ENCODE peak calls at places on chromosomes 2 and 18, in seven cellular contexts. A is A549, G is lung, L is RWPE2, T is H1, X is H9, J is ovary. N is an unnamed sample.

GRCh38 chr2:207767461-207768167 is 2.1 kb downstream of the FZD5 start:
- DNase-seq in L (no peak), G (peak; percentile 73), X (peak; percentile 71), J (peak; percentile 63), A (peak; percentile 53), T (no peak), N (no peak)

GRCh38 chr18:57798713-57799373 is 4.3 kb downstream of the ATP8B1 start:
- DNase-seq in A (no peak), L (no peak), J (no peak), T (no peak), X (no peak), G (no peak), N (no peak)

GRCh38 chr2:98280376-98281102 is 65.7 kb upstream of the CNGA3 start:
- DNase-seq in T (no peak), J (no peak), A (no peak), G (peak; percentile 28), L (no peak), X (no peak), N (no peak)

GRCh38 chr18:22167471-22168151 is 1.8 kb upstream of the GATA6 start:
- DNase-seq in L (no peak), X (peak; percentile 65), G (no peak), A (peak; percentile 41), T (no peak), J (peak; percentile 69), N (no peak)

GRCh38 chr2:241788572-241788971 is 11.9 kb downstream of the GAL3ST2 start:
- DNase-seq in T (no peak), L (no peak), A (no peak), G (no peak), J (no peak), X (no peak), N (no peak)

GRCh38 chr2:88451647-88452150 is 794 bp downstream of the FOXI3 start:
- DNase-seq in X (peak; percentile 41), A (no peak), J (no peak), G (no peak), T (no peak), L (no peak), N (no peak)

GRCh38 chr2:143685439-143686078 is 556.3 kb downstream of the ARHGAP15 start:
- DNase-seq in L (no peak), T (no peak), J (no peak), G (no peak), A (no peak), X (no peak), N (no peak)

GRCh38 chr2:32977228-32977758 is 30.5 kb downstream of the LTBP1 start:
- DNase-seq in G (no peak), A (no peak), X (no peak), L (peak; percentile 88), T (no peak), J (no peak), N (peak; percentile 82)

GRCh38 chr18:25561923-25562322 is 210.0 kb upstream of the ZNF521 start:
- DNase-seq in A (peak; percentile 2), T (no peak), X (no peak), G (no peak), L (no peak), J (no peak), N (no peak)

GRCh38 chr2:161146996-161147395 is 13.2 kb upstream of the TANK start:
- DNase-seq in A (no peak), X (no peak), J (no peak), L (no peak), G (no peak), T (no peak), N (no peak)

GRCh38 chr2:150409196-150409595 is 78.3 kb downstream of the RND3 start:
- DNase-seq in J (no peak), T (no peak), A (no peak), X (no peak), G (no peak), L (no peak), N (no peak)

GRCh38 chr18:3014501-3015202 is 1.7 kb upstream of the LPIN2 start:
- DNase-seq in J (no peak), L (no peak), T (no peak), G (no peak), A (no peak), X (no peak), N (no peak)

GRCh38 chr2:237414056-237414661 is at the start of gene COL6A3:
- DNase-seq in L (no peak), T (no peak), A (no peak), X (no peak), G (peak; percentile 50), J (peak; percentile 89), N (no peak)

GRCh38 chr2:119071476-119071875 is 87.1 kb downstream of the C1QL2 start:
- DNase-seq in X (no peak), T (no peak), G (no peak), A (no peak), J (no peak), L (no peak), N (no peak)

DNA sequence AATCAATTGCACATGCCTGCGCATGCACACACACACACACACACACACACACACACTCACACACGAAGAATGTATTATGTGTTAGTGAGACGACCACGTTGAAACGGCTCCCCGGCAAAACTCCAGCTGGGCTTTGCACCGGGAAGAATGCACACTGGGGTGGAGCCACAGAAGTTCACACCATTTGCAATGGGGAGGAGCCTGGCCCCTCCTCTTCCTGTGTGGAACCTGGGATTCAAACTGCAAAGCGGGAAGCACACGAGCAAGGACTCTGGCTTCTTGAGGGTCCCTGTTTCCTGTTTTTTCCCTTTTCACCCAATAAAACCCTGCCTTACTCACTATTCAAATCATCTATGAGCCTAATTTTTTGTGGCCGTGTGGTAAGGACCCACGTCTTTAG is 304.0 kb upstream of the TMEFF2 start:
- DNase-seq in G (no peak), J (no peak), T (no peak), L (no peak), A (no peak), X (no peak), N (no peak)
- H3K4me1 ChIP-seq in G (no peaks in the 10 kb centered on the region), J (no peaks in the 10 kb centered on the region), T (no peaks in the 10 kb centered on the region), L (peaks cover 14% of the 10 kb centered on the region), A (peaks cover 16% of the 10 kb centered on the region), X (no peaks in the 10 kb centered on the region), N (no peaks in the 10 kb centered on the region)

GRCh38 chr2:239269173-239269865 is 131.5 kb downstream of the HDAC4 start:
- DNase-seq in T (no peak), L (no peak), J (no peak), A (no peak), G (no peak), X (no peak), N (no peak)
- H3K4me1 ChIP-seq in T (peaks cover 19% of the 10 kb centered on the region), L (peaks cover 39% of the 10 kb centered on the region), J (peaks cover 37% of the 10 kb centered on the region), A (peaks cover 81% of the 10 kb centered on the region), G (peaks cover 31% of the 10 kb centered on the region), X (peaks cover 2% of the 10 kb centered on the region), N (peaks cover 72% of the 10 kb centered on the region)

DNA sequence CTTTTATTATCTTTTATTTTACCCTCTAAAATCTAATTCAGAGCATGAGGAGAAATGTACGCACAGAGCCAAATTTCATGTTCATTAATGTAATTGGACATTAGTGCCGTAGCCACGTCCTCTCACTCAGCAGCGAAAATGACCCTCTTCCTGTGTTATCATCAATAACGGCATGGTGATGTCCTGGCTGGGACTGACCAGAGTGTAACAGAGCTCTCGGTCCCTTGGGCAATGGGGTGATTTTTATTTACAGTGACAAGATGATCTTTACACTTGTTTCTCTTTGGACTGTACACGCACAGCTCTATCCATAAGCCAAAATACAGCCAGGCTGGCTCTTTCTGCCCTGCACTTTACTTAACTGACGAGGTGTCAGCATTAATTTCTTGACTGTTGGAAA is 308.1 kb upstream of the PIK3C3 start:
- DNase-seq in L (no peak), T (no peak), X (no peak), J (no peak), A (no peak), G (no peak), N (no peak)
- H3K4me1 ChIP-seq in L (no peaks in the 10 kb centered on the region), T (no peaks in the 10 kb centered on the region), X (no peaks in the 10 kb centered on the region), J (no peaks in the 10 kb centered on the region), A (no peaks in the 10 kb centered on the region), G (no peaks in the 10 kb centered on the region), N (no peaks in the 10 kb centered on the region)

GRCh38 chr2:30233142-30233961 is 2.0 kb downstream of the LBH start:
- DNase-seq in A (peak; percentile 22), X (no peak), G (no peak), T (no peak), J (no peak), L (no peak), N (no peak)
- H3K4me1 ChIP-seq in A (peaks cover 53% of the 10 kb centered on the region), X (peaks cover 3% of the 10 kb centered on the region), G (peaks cover 2% of the 10 kb centered on the region), T (peaks cover 7% of the 10 kb centered on the region), J (peaks cover 17% of the 10 kb centered on the region), L (no peaks in the 10 kb centered on the region), N (peaks cover 65% of the 10 kb centered on the region)

GRCh38 chr2:130368786-130369185 is 12.9 kb downstream of the PTPN18 start:
- DNase-seq in J (no peak), X (no peak), T (no peak), G (no peak), A (no peak), L (no peak), N (no peak)
- H3K4me1 ChIP-seq in J (peaks cover 10% of the 10 kb centered on the region), X (no peaks in the 10 kb centered on the region), T (peaks cover 3% of the 10 kb centered on the region), G (no peaks in the 10 kb centered on the region), A (peaks cover 12% of the 10 kb centered on the region), L (no peaks in the 10 kb centered on the region), N (peaks cover 28% of the 10 kb centered on the region)

GRCh38 chr18:7978834-7979233 is 411.7 kb downstream of the PTPRM start:
- DNase-seq in L (no peak), J (no peak), G (no peak), X (no peak), A (no peak), T (no peak), N (no peak)
- H3K4me1 ChIP-seq in L (no peaks in the 10 kb centered on the region), J (no peaks in the 10 kb centered on the region), G (peaks cover 14% of the 10 kb centered on the region), X (no peaks in the 10 kb centered on the region), A (peaks cover 10% of the 10 kb centered on the region), T (no peaks in the 10 kb centered on the region), N (peaks cover 13% of the 10 kb centered on the region)

GRCh38 chr2:219213486-219214071 is 5.2 kb downstream of the ABCB6 start:
- DNase-seq in J (no peak), X (no peak), G (no peak), T (no peak), L (no peak), A (no peak), N (no peak)
- H3K4me1 ChIP-seq in J (no peaks in the 10 kb centered on the region), X (no peaks in the 10 kb centered on the region), G (no peaks in the 10 kb centered on the region), T (peaks cover 2% of the 10 kb centered on the region), L (peaks cover 4% of the 10 kb centered on the region), A (peaks cover 23% of the 10 kb centered on the region), N (peaks cover 32% of the 10 kb centered on the region)

DNA sequence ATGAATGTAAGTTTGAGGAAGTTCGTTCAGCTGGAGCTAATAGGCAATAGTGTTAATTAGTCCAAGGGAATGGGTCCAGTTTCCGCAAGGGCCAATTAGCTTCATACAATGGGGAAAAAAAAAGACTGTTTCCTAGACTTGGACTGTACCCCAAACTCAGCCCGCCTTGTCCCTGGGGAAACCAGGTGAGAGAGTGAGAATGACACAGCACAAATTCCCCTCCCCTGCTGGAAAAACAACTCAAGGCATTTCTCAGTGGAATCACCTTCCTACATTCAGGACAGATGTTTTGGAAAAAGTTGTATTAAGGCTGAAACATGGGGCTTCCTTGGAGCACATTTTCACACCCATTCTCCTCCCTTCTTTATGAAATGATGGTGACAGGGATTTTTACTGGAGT is 179.1 kb downstream of the ICOS start:
- DNase-seq in X (no peak), T (no peak), J (no peak), A (no peak), L (no peak), G (no peak), N (no peak)
- H3K4me1 ChIP-seq in X (peaks cover 13% of the 10 kb centered on the region), T (peaks cover 13% of the 10 kb centered on the region), J (peaks cover 6% of the 10 kb centered on the region), A (no peaks in the 10 kb centered on the region), L (no peaks in the 10 kb centered on the region), G (peaks cover 8% of the 10 kb centered on the region), N (peaks cover 20% of the 10 kb centered on the region)